ENCODE peak calls at places on chromosomes 16 and 17, in nine cellular contexts. H is neural progenitor cell, C is GM23338, T is GM23248, I is PC-3, N is OCI-LY7, V is HCT116, P is MM.1S, D is SK-N-SH. G is an unnamed sample.

GRCh38 chr16:83579431-83579830 is 228.3 kb upstream of the HSBP1 start:
- DNase-seq in P (no peak), D (no peak), T (no peak), I (no peak), H (no peak), C (no peak), V (no peak), N (no peak), G (no peak)

GRCh38 chr16:69762843-69763556 is 868 bp downstream of the WWP2 start:
- DNase-seq in P (peak; percentile 43), D (no peak), V (no peak), H (peak; percentile 15), N (peak; percentile 41), T (peak; percentile 77), C (no peak), I (peak; percentile 21), G (peak; percentile 61)

GRCh38 chr16:12801511-12802042 is 2.1 kb downstream of the CPPED1 start:
- DNase-seq in H (no peak), N (peak; percentile 14), D (no peak), I (no peak), T (peak; percentile 91), V (no peak), P (no peak), C (no peak), G (no peak)

GRCh38 chr17:59466943-59467801 is 98.2 kb upstream of the DHX40 start:
- DNase-seq in P (no peak), C (no peak), H (peak; percentile 19), T (no peak), I (no peak), D (no peak), N (no peak), V (no peak), G (no peak)

GRCh38 chr16:19167710-19168172 is 299 bp upstream of the SYT17 start:
- DNase-seq in N (peak; percentile 57), H (peak; percentile 92), T (peak; percentile 83), P (peak; percentile 60), V (peak; percentile 60), D (peak; percentile 93), I (peak; percentile 79), C (peak; percentile 89), G (peak; percentile 92)

GRCh38 chr17:2860045-2860444 is 63.8 kb downstream of the RAP1GAP2 start:
- DNase-seq in V (no peak), C (no peak), H (no peak), I (no peak), D (no peak), T (no peak), P (no peak), N (no peak), G (no peak)

GRCh38 chr17:38914741-38915638 is 10.4 kb upstream of the LASP1NB start:
- DNase-seq in I (no peak), H (no peak), V (no peak), D (peak; percentile 67), P (no peak), N (no peak), C (peak; percentile 55), T (no peak), G (peak; percentile 45)

GRCh38 chr16:88424536-88425230 is 28.4 kb upstream of the ZFPM1 start:
- DNase-seq in H (no peak), P (no peak), D (no peak), N (no peak), C (no peak), I (no peak), V (no peak), T (no peak), G (no peak)

GRCh38 chr16:11480634-11481033 is 106.1 kb downstream of the LITAF start:
- DNase-seq in H (no peak), P (no peak), D (no peak), N (no peak), V (no peak), T (no peak), I (no peak), C (no peak), G (no peak)

GRCh38 chr16:11484691-11485258 is 101.9 kb downstream of the LITAF start:
- DNase-seq in D (no peak), I (no peak), N (no peak), P (no peak), V (no peak), H (no peak), C (no peak), T (peak; percentile 65), G (no peak)

GRCh38 chr16:11479916-11480315 is 106.8 kb downstream of the LITAF start:
- DNase-seq in C (no peak), I (no peak), V (no peak), H (no peak), N (no peak), T (no peak), P (no peak), D (no peak), G (no peak)

GRCh38 chr16:11482946-11483748 is 103.6 kb downstream of the LITAF start:
- DNase-seq in D (no peak), C (no peak), I (no peak), N (no peak), H (no peak), T (no peak), V (no peak), P (no peak), G (no peak)

GRCh38 chr16:11481987-11482386 is 104.7 kb downstream of the LITAF start:
- DNase-seq in H (no peak), C (no peak), V (no peak), D (no peak), I (no peak), N (no peak), T (peak; percentile 42), P (no peak), G (no peak)
- TF ChIP-seq EZH2phosphoT487 in H (no peak), C (no peak), V (no peak), D (no peak), I (no peak), N (no peak), T (no peak), P (no peak), G (no peak)

DNA sequence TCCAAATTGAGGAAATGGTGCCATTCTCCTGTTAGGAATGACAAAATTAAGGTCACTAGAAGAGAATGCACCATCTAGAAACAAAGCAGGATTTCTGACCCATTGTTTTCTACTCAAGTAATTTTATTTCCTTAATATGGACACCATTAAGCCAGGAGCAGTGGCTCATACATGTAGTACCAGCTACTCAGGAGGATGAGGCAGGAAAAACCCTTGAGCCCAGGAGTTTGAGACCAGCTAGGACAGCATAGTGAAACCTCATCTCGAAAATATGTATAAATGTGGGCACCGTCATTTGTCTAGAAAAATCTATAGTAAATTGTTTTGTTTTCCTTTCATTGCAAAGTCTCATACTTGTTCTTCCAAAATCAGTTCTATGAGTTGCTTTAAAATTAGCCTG is 9.1 kb upstream of the AP1G1 start:
- DNase-seq in P (no peak), V (no peak), T (no peak), I (no peak), D (no peak), N (no peak), C (no peak), H (no peak), G (no peak)
- H3K4me3 ChIP-seq in P (peak overlapping the region; percentile 45), V (no peak overlapping the region), T (peak overlapping the region; percentile 60), I (no peak overlapping the region), D (no peak overlapping the region), N (peak overlapping the region; percentile 48), C (no peak overlapping the region), H (no peak overlapping the region), G (no peak overlapping the region)

GRCh38 chr16:31695667-31696066 is 168.0 kb downstream of the AHSP start:
- DNase-seq in P (peak; percentile 44), H (no peak), N (peak; percentile 78), I (no peak), T (no peak), D (no peak), V (no peak), C (no peak), G (no peak)

GRCh38 chr16:31697744-31698125 is 170.0 kb downstream of the AHSP start:
- DNase-seq in C (no peak), D (no peak), T (no peak), N (no peak), P (no peak), V (no peak), H (no peak), I (no peak), G (no peak)

GRCh38 chr16:31698901-31699300 is 171.2 kb downstream of the AHSP start:
- DNase-seq in I (no peak), P (no peak), V (no peak), H (no peak), C (no peak), D (no peak), T (no peak), N (no peak), G (no peak)

GRCh38 chr16:31699601-31700000 is 171.9 kb downstream of the AHSP start:
- DNase-seq in P (no peak), V (no peak), T (no peak), D (no peak), I (no peak), N (no peak), H (no peak), C (no peak), G (no peak)

GRCh38 chr16:31696968-31697743 is 169.5 kb downstream of the AHSP start:
- DNase-seq in T (peak; percentile 77), C (peak; percentile 73), P (peak; percentile 11), H (peak; percentile 27), D (peak; percentile 76), I (peak; percentile 56), N (peak; percentile 27), V (peak; percentile 43), G (peak; percentile 48)
- H2AFZ ChIP-seq in T (no peak overlapping the region), C (no peak overlapping the region), P (no peak overlapping the region), H (no peak overlapping the region), D (no peak overlapping the region), I (peak overlapping the region; percentile 26), N (no peak overlapping the region), V (no peak overlapping the region), G (no peak overlapping the region)

GRCh38 chr17:7261377-7262191 is 694 bp downstream of the CLDN7 start:
- DNase-seq in H (no peak), C (peak; percentile 20), P (no peak), V (no peak), D (peak; percentile 76), N (no peak), I (no peak), T (peak; percentile 31), G (peak; percentile 38)

GRCh38 chr17:7263801-7264078 is 1.5 kb upstream of the CLDN7 start:
- DNase-seq in T (no peak), N (no peak), H (no peak), D (peak; percentile 7), P (no peak), I (no peak), C (peak; percentile 33), V (no peak), G (peak; percentile 37)

GRCh38 chr17:7260601-7261376 is 1.5 kb downstream of the CLDN7 start:
- DNase-seq in P (no peak), H (peak; percentile 73), C (peak; percentile 94), V (no peak), D (no peak), N (no peak), I (peak; percentile 70), T (peak; percentile 58), G (peak; percentile 83)

GRCh38 chr17:7263071-7263800 is 958 bp upstream of the CLDN7 start:
- DNase-seq in I (peak; percentile 69), V (peak; percentile 79), N (no peak), H (peak; percentile 55), D (peak; percentile 43), P (no peak), C (peak; percentile 97), T (no peak), G (peak; percentile 88)

DNA sequence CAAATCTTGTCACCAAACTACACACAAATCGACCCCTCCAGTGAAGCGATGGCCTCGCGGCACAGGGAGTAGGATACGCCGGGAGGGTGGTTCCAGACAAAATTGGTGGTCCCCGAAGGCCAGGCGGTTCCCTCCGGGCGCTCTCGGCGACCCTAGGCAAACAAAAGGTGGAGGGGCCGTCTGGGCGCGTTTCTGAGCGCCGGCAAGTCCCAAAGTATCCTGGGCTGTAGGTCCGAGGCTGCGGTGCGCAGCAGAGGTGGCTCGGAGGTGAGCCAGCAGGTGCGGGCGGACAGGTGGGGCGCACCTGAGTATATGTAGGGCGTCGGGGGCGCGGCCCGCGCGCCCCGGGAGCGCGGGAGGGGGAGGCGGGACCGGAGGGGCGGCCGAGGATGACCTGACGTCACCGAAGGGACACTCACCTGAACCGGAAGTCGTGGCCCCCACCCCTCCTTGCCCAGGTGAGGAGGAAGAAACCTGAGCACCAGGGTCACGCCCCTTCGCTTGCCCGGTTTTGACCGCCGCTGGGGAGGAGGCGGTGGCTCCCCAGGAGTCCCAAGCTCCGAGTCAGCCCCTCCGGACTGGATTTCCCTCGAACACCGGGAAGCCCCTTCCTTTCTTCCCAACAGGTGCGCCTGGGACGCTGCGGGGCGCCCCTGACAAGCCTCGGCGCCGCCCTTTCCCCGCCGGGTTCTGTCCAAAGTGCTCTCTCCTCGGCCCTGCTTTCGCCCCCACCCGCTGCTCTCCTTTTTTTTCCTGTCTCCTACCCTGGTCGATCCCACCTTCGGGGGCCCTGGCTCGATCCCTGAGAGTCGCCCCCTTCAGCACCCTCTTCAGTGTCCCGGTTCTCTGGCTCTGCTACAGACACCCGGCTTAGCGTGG is at the start of gene CLDN7:
- DNase-seq in D (peak; percentile 42), P (no peak), C (peak; percentile 98), I (peak; percentile 85), H (peak; percentile 37), V (peak; percentile 93), T (no peak), N (no peak), G (peak; percentile 95)
- TF ChIP-seq EZH2phosphoT487 in D (no peak), P (no peak), C (no peak), I (no peak), H (peak; percentile 97), V (no peak), T (no peak), N (no peak), G (peak; percentile 23)

G was measured in hepatocyte.